ENCODE peak calls at places on chromosomes 2 and 18, in four cellular contexts. T is progenitor cell of endocrine pancreas; Q is effector memory CD4-positive, alpha-beta T cell; A is GM04503. V is an unnamed sample.

GRCh38 chr2:111022630-111023029 is 98.1 kb upstream of the BCL2L11 start:
- DNase-seq in T (no peak), Q (no peak), A (no peak), V (peak; percentile 87)

GRCh38 chr2:170813611-170814550 is 2.8 kb upstream of the GAD1 start:
- DNase-seq in A (no peak), T (peak; percentile 45), Q (no peak), V (no peak)

GRCh38 chr2:44974064-44974715 is 32.7 kb downstream of the SIX3 start:
- DNase-seq in A (no peak), Q (no peak), T (no peak), V (peak; percentile 12)

GRCh38 chr2:236052926-236053846 is 115.0 kb downstream of the GBX2 start:
- DNase-seq in T (no peak), A (no peak), Q (no peak), V (no peak)

GRCh38 chr2:191369034-191369433 is 123.8 kb downstream of the MYO1B start:
- DNase-seq in Q (no peak), T (no peak), A (no peak), V (peak; percentile 34)

GRCh38 chr2:37912056-37912455 is 13.0 kb upstream of the RMDN2 start:
- DNase-seq in A (no peak), T (no peak), Q (no peak), V (no peak)

GRCh38 chr2:217749009-217749408 is 253.8 kb downstream of the TNS1 start:
- DNase-seq in T (no peak), Q (no peak), A (no peak), V (no peak)

GRCh38 chr2:61988462-61989366 is 83.2 kb downstream of the COMMD1 start:
- DNase-seq in A (no peak), T (no peak), Q (no peak), V (no peak)

GRCh38 chr18:31275722-31276463 is 42.1 kb upstream of the DSG1 start:
- DNase-seq in A (no peak), Q (no peak), T (no peak), V (peak; percentile 48)

GRCh38 chr2:226317970-226318369 is 481.6 kb downstream of the IRS1 start:
- DNase-seq in T (no peak), A (no peak), Q (no peak), V (no peak)

GRCh38 chr2:241153616-241154015 is 3.3 kb downstream of the PPP1R7 start:
- DNase-seq in A (no peak), T (no peak), Q (no peak), V (no peak)

GRCh38 chr2:46492301-46492700 is 12.9 kb downstream of the TMEM247 start:
- DNase-seq in Q (no peak), T (no peak), A (no peak), V (no peak)

GRCh38 chr2:74046441-74046840 is 61.7 kb downstream of the TET3 start:
- DNase-seq in Q (no peak), A (no peak), T (no peak), V (no peak)

V was measured in AML-193.